ENCODE peak calls at places on chromosomes 7 and 10, in nine cellular contexts. J is aorta; H is tibial nerve; B is NCI-H1436; Z is CD4-positive, alpha-beta T cell; P is T-cell; X is ureter; W is left kidney; G is testis. A is an unnamed sample.

GRCh38 chr10:26367771-26368170 is 70.4 kb upstream of the APBB1IP start:
- DNase-seq in J (no peak), H (no peak), B (no peak), Z (peak), P (no peak), X (no peak), W (peak), G (no peak), A (no peak)

GRCh38 chr7:18940577-18941134 is 176.8 kb downstream of the TWIST1 start:
- DNase-seq in J (no peak), H (no peak), B (no peak), Z (no peak), P (no peak), X (no peak), W (no peak), G (no peak), A (no peak)

GRCh38 chr7:116576350-116577319 is 51.8 kb downstream of the CAV1 start:
- DNase-seq in J (peak), H (no peak), B (no peak), Z (no peak), P (no peak), X (no peak), W (no peak), G (no peak), A (no peak)

GRCh38 chr10:127310932-127311331 is 114.5 kb upstream of the INSYN2A start:
- DNase-seq in J (no peak), H (no peak), B (no peak), Z (no peak), P (no peak), X (no peak), W (no peak), G (no peak), A (no peak)

GRCh38 chr7:105810556-105810955 is 65.8 kb downstream of the ATXN7L1 start:
- DNase-seq in J (no peak), H (no peak), B (no peak), Z (no peak), P (no peak), X (no peak), W (no peak), G (no peak), A (no peak)

GRCh38 chr10:103671126-103671525 is 177.6 kb downstream of the NEURL1 start:
- DNase-seq in J (no peak), H (no peak), B (no peak), Z (no peak), P (no peak), X (no peak), W (no peak), G (no peak), A (no peak)

GRCh38 chr7:8260871-8261707 is 878 bp downstream of the ICA1 start:
- DNase-seq in J (peak), H (no peak), B (peak), Z (no peak), P (no peak), X (peak), W (peak), G (peak), A (no peak)

GRCh38 chr7:29352041-29352440 is 157.5 kb downstream of the CHN2 start:
- DNase-seq in J (no peak), H (no peak), B (no peak), Z (no peak), P (no peak), X (no peak), W (no peak), G (no peak), A (no peak)

GRCh38 chr7:150406565-150407421 is 27.7 kb downstream of the ZNF775 start:
- DNase-seq in J (no peak), H (no peak), B (no peak), Z (peak), P (no peak), X (no peak), W (peak), G (no peak), A (peak)

GRCh38 chr10:62636825-62637248 is 167.7 kb upstream of the ADO start:
- DNase-seq in J (no peak), H (no peak), B (no peak), Z (no peak), P (no peak), X (no peak), W (no peak), G (no peak), A (peak)

GRCh38 chr7:17153571-17153970 is 144.9 kb upstream of the AHR start:
- DNase-seq in J (no peak), H (no peak), B (no peak), Z (no peak), P (no peak), X (no peak), W (no peak), G (no peak), A (no peak)

GRCh38 chr10:35043796-35044344 is 46.3 kb downstream of the CUL2 start:
- DNase-seq in J (no peak), H (no peak), B (no peak), Z (no peak), P (no peak), X (no peak), W (no peak), G (no peak), A (no peak)

GRCh38 chr10:17607603-17608332 is 9.4 kb downstream of the HACD1 start:
- DNase-seq in J (no peak), H (no peak), B (peak), Z (no peak), P (no peak), X (no peak), W (peak), G (no peak), A (no peak)

GRCh38 chr10:51090190-51090589 is 15.9 kb downstream of the PRKG1 start:
- DNase-seq in J (no peak), H (no peak), B (no peak), Z (no peak), P (no peak), X (no peak), W (no peak), G (no peak), A (no peak)

GRCh38 chr7:116195451-116195850 is 14.9 kb upstream of the TES start:
- DNase-seq in J (no peak), H (no peak), B (no peak), Z (no peak), P (no peak), X (no peak), W (no peak), G (no peak), A (no peak)

GRCh38 chr10:4721994-4722753 is 103.8 kb upstream of the AKR1E2 start:
- DNase-seq in J (no peak), H (no peak), B (no peak), Z (no peak), P (no peak), X (no peak), W (no peak), G (no peak), A (no peak)

GRCh38 chr10:1070939-1071338 is 14.8 kb downstream of the WDR37 start:
- DNase-seq in J (no peak), H (no peak), B (no peak), Z (no peak), P (no peak), X (no peak), W (no peak), G (no peak), A (no peak)

GRCh38 chr7:137930616-137931015 is 71.3 kb downstream of the CREB3L2 start:
- DNase-seq in J (no peak), H (no peak), B (no peak), Z (no peak), P (no peak), X (no peak), W (no peak), G (no peak), A (no peak)

GRCh38 chr10:128693493-128694132 is 567.4 kb upstream of the MKI67 start:
- DNase-seq in J (no peak), H (no peak), B (no peak), Z (no peak), P (no peak), X (no peak), W (no peak), G (no peak), A (no peak)

GRCh38 chr7:97133166-97133565 is 15.7 kb downstream of the SDHAF3 start:
- DNase-seq in J (no peak), H (no peak), B (no peak), Z (no peak), P (no peak), X (no peak), W (no peak), G (no peak), A (no peak)

GRCh38 chr7:68792351-68792750 is 805.9 kb upstream of the AUTS2 start:
- DNase-seq in J (no peak), H (no peak), B (no peak), Z (no peak), P (no peak), X (no peak), W (no peak), G (no peak), A (no peak)

GRCh38 chr10:73894245-73894971 is 16.5 kb upstream of the PLAU start:
- DNase-seq in J (no peak), H (no peak), B (no peak), Z (no peak), P (no peak), X (no peak), W (no peak), G (no peak), A (peak)

GRCh38 chr10:91559750-91560149 is 73.1 kb downstream of the PPP1R3C start:
- DNase-seq in J (no peak), H (no peak), B (no peak), Z (no peak), P (no peak), X (no peak), W (no peak), G (no peak), A (no peak)

GRCh38 chr7:145105561-145105960 is 269.7 kb upstream of the TPK1 start:
- DNase-seq in J (no peak), H (no peak), B (peak), Z (no peak), P (no peak), X (no peak), W (no peak), G (no peak), A (no peak)

GRCh38 chr7:55087521-55087961 is 68.7 kb downstream of the EGFR start:
- DNase-seq in J (no peak), H (no peak), B (no peak), Z (no peak), P (no peak), X (no peak), W (no peak), G (no peak), A (no peak)

GRCh38 chr7:124857672-124858235 is 71.9 kb downstream of the POT1 start:
- DNase-seq in J (peak), H (no peak), B (no peak), Z (no peak), P (no peak), X (no peak), W (no peak), G (no peak), A (no peak)

GRCh38 chr10:78473016-78473415 is 439.4 kb downstream of the RPS24 start:
- DNase-seq in J (no peak), H (no peak), B (no peak), Z (no peak), P (no peak), X (no peak), W (peak), G (no peak), A (no peak)

GRCh38 chr10:65518379-65518778 is 1407.5 kb upstream of the LRRTM3 start:
- DNase-seq in J (no peak), H (no peak), B (no peak), Z (no peak), P (no peak), X (no peak), W (no peak), G (no peak), A (no peak)

GRCh38 chr10:31014146-31014880 is 17.4 kb downstream of the ZNF438 start:
- DNase-seq in J (no peak), H (no peak), B (no peak), Z (no peak), P (no peak), X (no peak), W (no peak), G (no peak), A (no peak)

GRCh38 chr7:88318196-88318595 is 11.5 kb upstream of the STEAP4 start:
- DNase-seq in J (no peak), H (no peak), B (no peak), Z (no peak), P (no peak), X (no peak), W (no peak), G (no peak), A (no peak)

GRCh38 chr7:3107228-3107763 is 63.6 kb upstream of the CARD11 start:
- DNase-seq in J (no peak), H (no peak), B (no peak), Z (no peak), P (no peak), X (no peak), W (no peak), G (no peak), A (no peak)

GRCh38 chr10:119401671-119402395 is 140.7 kb downstream of the RGS10 start:
- DNase-seq in J (peak), H (peak), B (no peak), Z (no peak), P (no peak), X (no peak), W (peak), G (no peak), A (no peak)

GRCh38 chr10:29795856-29796255 is 161.1 kb upstream of the SVIL start:
- DNase-seq in J (no peak), H (no peak), B (no peak), Z (no peak), P (no peak), X (no peak), W (no peak), G (no peak), A (no peak)

GRCh38 chr7:44213206-44213871 is 12.6 kb downstream of the YKT6 start:
- DNase-seq in J (no peak), H (no peak), B (no peak), Z (no peak), P (no peak), X (no peak), W (no peak), G (no peak), A (no peak)

GRCh38 chr7:66557214-66558200 is 71.2 kb upstream of the KCTD7 start:
- DNase-seq in J (peak), H (peak), B (no peak), Z (peak), P (peak), X (peak), W (peak), G (peak), A (peak)

GRCh38 chr10:102785818-102786217 is 42.1 kb downstream of the WBP1L start:
- DNase-seq in J (no peak), H (no peak), B (no peak), Z (no peak), P (no peak), X (no peak), W (no peak), G (no peak), A (no peak)

GRCh38 chr10:36236931-36237330 is 594.8 kb upstream of the FZD8 start:
- DNase-seq in J (no peak), H (no peak), B (no peak), Z (no peak), P (no peak), X (no peak), W (no peak), G (no peak), A (no peak)

A was measured in CD8-positive, alpha-beta T cell.